ENCODE peak calls at places on chromosome 19, in nine cellular contexts. One of them, this sample, is unnamed.

GRCh38 chr19:33879818-33880575 is 83.3 kb downstream of the KCTD15 start:
- DNase-seq in GM12878: no peak
- DNase-seq in heart right ventricle: peak; percentile 47
- DNase-seq in GM23248: no peak
- DNase-seq in Panc1: no peak
- DNase-seq in heart left ventricle: peak; percentile 51
- DNase-seq in body of pancreas: peak; percentile 56
- DNase-seq in spleen: peak; percentile 78
- DNase-seq in transverse colon: no peak
- DNase-seq in this sample: no peak

GRCh38 chr19:17951151-17952040 is 15.5 kb upstream of the KCNN1 start:
- DNase-seq in Panc1: no peak
- DNase-seq in spleen: no peak
- DNase-seq in heart right ventricle: no peak
- DNase-seq in transverse colon: no peak
- DNase-seq in GM23248: no peak
- DNase-seq in body of pancreas: no peak
- DNase-seq in GM12878: no peak
- DNase-seq in heart left ventricle: no peak
- DNase-seq in this sample: no peak

GRCh38 chr19:49638360-49638759 is 1.6 kb downstream of the RRAS start:
- DNase-seq in heart right ventricle: no peak
- DNase-seq in GM23248: peak; percentile 79
- DNase-seq in spleen: no peak
- DNase-seq in GM12878: no peak
- DNase-seq in Panc1: no peak
- DNase-seq in body of pancreas: no peak
- DNase-seq in transverse colon: peak; percentile 32
- DNase-seq in heart left ventricle: peak; percentile 47
- DNase-seq in this sample: no peak

GRCh38 chr19:33177417-33177976 is 16.6 kb upstream of the LRP3 start:
- DNase-seq in Panc1: no peak
- DNase-seq in heart right ventricle: no peak
- DNase-seq in spleen: no peak
- DNase-seq in heart left ventricle: no peak
- DNase-seq in body of pancreas: no peak
- DNase-seq in GM12878: no peak
- DNase-seq in transverse colon: no peak
- DNase-seq in GM23248: peak; percentile 90
- DNase-seq in this sample: no peak

GRCh38 chr19:38143847-38144246 is 80.2 kb downstream of the DPF1 start:
- DNase-seq in Panc1: no peak
- DNase-seq in GM12878: no peak
- DNase-seq in GM23248: no peak
- DNase-seq in heart right ventricle: no peak
- DNase-seq in body of pancreas: no peak
- DNase-seq in spleen: no peak
- DNase-seq in heart left ventricle: no peak
- DNase-seq in transverse colon: no peak
- DNase-seq in this sample: no peak

GRCh38 chr19:49061445-49061844 is 3.2 kb downstream of the NTF4 start:
- DNase-seq in Panc1: no peak
- DNase-seq in GM23248: no peak
- DNase-seq in heart right ventricle: no peak
- DNase-seq in spleen: no peak
- DNase-seq in GM12878: no peak
- DNase-seq in transverse colon: no peak
- DNase-seq in heart left ventricle: no peak
- DNase-seq in body of pancreas: no peak
- DNase-seq in this sample: no peak

GRCh38 chr19:16518483-16519229 is 22.5 kb downstream of the C19orf44 start:
- DNase-seq in GM12878: no peak
- DNase-seq in Panc1: no peak
- DNase-seq in heart left ventricle: no peak
- DNase-seq in body of pancreas: no peak
- DNase-seq in spleen: no peak
- DNase-seq in heart right ventricle: no peak
- DNase-seq in GM23248: no peak
- DNase-seq in transverse colon: no peak
- DNase-seq in this sample: no peak

GRCh38 chr19:13873776-13874515 is 3.0 kb upstream of the NANOS3 start:
- DNase-seq in transverse colon: no peak
- DNase-seq in spleen: no peak
- DNase-seq in heart left ventricle: no peak
- DNase-seq in heart right ventricle: no peak
- DNase-seq in body of pancreas: no peak
- DNase-seq in GM23248: no peak
- DNase-seq in GM12878: no peak
- DNase-seq in Panc1: no peak
- DNase-seq in this sample: no peak

GRCh38 chr19:30149300-30149699 is 207.3 kb downstream of the URI1 start:
- DNase-seq in transverse colon: no peak
- DNase-seq in heart right ventricle: no peak
- DNase-seq in spleen: no peak
- DNase-seq in Panc1: no peak
- DNase-seq in heart left ventricle: no peak
- DNase-seq in GM12878: no peak
- DNase-seq in GM23248: no peak
- DNase-seq in body of pancreas: no peak
- DNase-seq in this sample: no peak

GRCh38 chr19:56712609-56713008 is 41.1 kb upstream of the ZNF835 start:
- DNase-seq in spleen: no peak
- DNase-seq in heart left ventricle: no peak
- DNase-seq in GM23248: no peak
- DNase-seq in heart right ventricle: no peak
- DNase-seq in body of pancreas: no peak
- DNase-seq in transverse colon: no peak
- DNase-seq in GM12878: no peak
- DNase-seq in Panc1: no peak
- DNase-seq in this sample: no peak

GRCh38 chr19:18322318-18322758 is 538 bp downstream of the LSM4 start:
- DNase-seq in Panc1: no peak
- DNase-seq in heart right ventricle: no peak
- DNase-seq in heart left ventricle: no peak
- DNase-seq in GM23248: peak; percentile 80
- DNase-seq in spleen: no peak
- DNase-seq in transverse colon: peak; percentile 84
- DNase-seq in GM12878: no peak
- DNase-seq in body of pancreas: no peak
- DNase-seq in this sample: peak; percentile 21

GRCh38 chr19:15464394-15465385 is at the start of gene RASAL3:
- DNase-seq in heart left ventricle: no peak
- DNase-seq in heart right ventricle: peak; percentile 32
- DNase-seq in transverse colon: peak; percentile 60
- DNase-seq in Panc1: no peak
- DNase-seq in GM23248: no peak
- DNase-seq in spleen: peak; percentile 92
- DNase-seq in body of pancreas: no peak
- DNase-seq in GM12878: peak; percentile 51
- DNase-seq in this sample: no peak

GRCh38 chr19:17001603-17002183 is 24.9 kb downstream of the CPAMD8 start:
- DNase-seq in transverse colon: no peak
- DNase-seq in heart left ventricle: no peak
- DNase-seq in GM12878: no peak
- DNase-seq in heart right ventricle: peak; percentile 20
- DNase-seq in Panc1: no peak
- DNase-seq in spleen: peak; percentile 84
- DNase-seq in body of pancreas: no peak
- DNase-seq in GM23248: no peak
- DNase-seq in this sample: no peak

GRCh38 chr19:22784051-22784450 is at the start of gene ZNF99:
- DNase-seq in heart right ventricle: peak; percentile 68
- DNase-seq in spleen: no peak
- DNase-seq in GM12878: no peak
- DNase-seq in body of pancreas: peak; percentile 16
- DNase-seq in heart left ventricle: peak; percentile 85
- DNase-seq in GM23248: no peak
- DNase-seq in Panc1: no peak
- DNase-seq in transverse colon: no peak
- DNase-seq in this sample: no peak

GRCh38 chr19:52474351-52475127 is 21.2 kb downstream of the ZNF578 start:
- DNase-seq in GM12878: no peak
- DNase-seq in heart right ventricle: no peak
- DNase-seq in Panc1: no peak
- DNase-seq in body of pancreas: no peak
- DNase-seq in heart left ventricle: no peak
- DNase-seq in spleen: no peak
- DNase-seq in GM23248: no peak
- DNase-seq in transverse colon: no peak
- DNase-seq in this sample: no peak
- H3K9me3 ChIP-seq in GM12878: peaks cover 10% of the 10 kb centered on the region
- H3K9me3 ChIP-seq in heart right ventricle: peaks cover 100% of the 10 kb centered on the region
- H3K9me3 ChIP-seq in Panc1: peaks cover 29% of the 10 kb centered on the region
- H3K9me3 ChIP-seq in body of pancreas: peaks cover 4% of the 10 kb centered on the region
- H3K9me3 ChIP-seq in heart left ventricle: peaks cover 37% of the 10 kb centered on the region
- H3K9me3 ChIP-seq in spleen: peaks cover 100% of the 10 kb centered on the region
- H3K9me3 ChIP-seq in GM23248: peaks cover 21% of the 10 kb centered on the region
- H3K9me3 ChIP-seq in transverse colon: peaks cover 97% of the 10 kb centered on the region
- H3K9me3 ChIP-seq in this sample: peaks cover 22% of the 10 kb centered on the region

GRCh38 chr19:47471733-47472457 is at the start of gene SLC8A2:
- DNase-seq in transverse colon: peak; percentile 60
- DNase-seq in GM23248: peak; percentile 67
- DNase-seq in GM12878: no peak
- DNase-seq in heart left ventricle: peak; percentile 77
- DNase-seq in spleen: no peak
- DNase-seq in body of pancreas: peak; percentile 83
- DNase-seq in Panc1: no peak
- DNase-seq in heart right ventricle: peak; percentile 64
- DNase-seq in this sample: peak; percentile 28

GRCh38 chr19:47469719-47470118 is 2.0 kb downstream of the SLC8A2 start:
- DNase-seq in spleen: no peak
- DNase-seq in transverse colon: no peak
- DNase-seq in heart left ventricle: no peak
- DNase-seq in heart right ventricle: no peak
- DNase-seq in GM12878: no peak
- DNase-seq in Panc1: no peak
- DNase-seq in GM23248: no peak
- DNase-seq in body of pancreas: no peak
- DNase-seq in this sample: no peak

GRCh38 chr19:47469419-47469700 is 2.3 kb downstream of the SLC8A2 start:
- DNase-seq in spleen: no peak
- DNase-seq in heart left ventricle: no peak
- DNase-seq in body of pancreas: no peak
- DNase-seq in GM23248: no peak
- DNase-seq in heart right ventricle: no peak
- DNase-seq in transverse colon: no peak
- DNase-seq in GM12878: no peak
- DNase-seq in Panc1: no peak
- DNase-seq in this sample: no peak

GRCh38 chr19:47471381-47471732 is 336 bp downstream of the SLC8A2 start:
- DNase-seq in heart left ventricle: no peak
- DNase-seq in heart right ventricle: no peak
- DNase-seq in GM12878: no peak
- DNase-seq in GM23248: no peak
- DNase-seq in transverse colon: no peak
- DNase-seq in Panc1: no peak
- DNase-seq in body of pancreas: no peak
- DNase-seq in spleen: no peak
- DNase-seq in this sample: no peak

GRCh38 chr19:47470447-47471195 is 1.1 kb downstream of the SLC8A2 start:
- DNase-seq in transverse colon: no peak
- DNase-seq in Panc1: no peak
- DNase-seq in heart left ventricle: no peak
- DNase-seq in heart right ventricle: no peak
- DNase-seq in spleen: no peak
- DNase-seq in GM23248: no peak
- DNase-seq in body of pancreas: no peak
- DNase-seq in GM12878: no peak
- DNase-seq in this sample: no peak
- H3K4me3 ChIP-seq in transverse colon: peak overlapping the region; percentile 20
- H3K4me3 ChIP-seq in Panc1: no peak overlapping the region
- H3K4me3 ChIP-seq in heart left ventricle: no peak overlapping the region
- H3K4me3 ChIP-seq in heart right ventricle: no peak overlapping the region
- H3K4me3 ChIP-seq in spleen: no peak overlapping the region
- H3K4me3 ChIP-seq in GM23248: no peak overlapping the region
- H3K4me3 ChIP-seq in body of pancreas: no peak overlapping the region
- H3K4me3 ChIP-seq in GM12878: no peak overlapping the region
- H3K4me3 ChIP-seq in this sample: no peak overlapping the region

DNA sequence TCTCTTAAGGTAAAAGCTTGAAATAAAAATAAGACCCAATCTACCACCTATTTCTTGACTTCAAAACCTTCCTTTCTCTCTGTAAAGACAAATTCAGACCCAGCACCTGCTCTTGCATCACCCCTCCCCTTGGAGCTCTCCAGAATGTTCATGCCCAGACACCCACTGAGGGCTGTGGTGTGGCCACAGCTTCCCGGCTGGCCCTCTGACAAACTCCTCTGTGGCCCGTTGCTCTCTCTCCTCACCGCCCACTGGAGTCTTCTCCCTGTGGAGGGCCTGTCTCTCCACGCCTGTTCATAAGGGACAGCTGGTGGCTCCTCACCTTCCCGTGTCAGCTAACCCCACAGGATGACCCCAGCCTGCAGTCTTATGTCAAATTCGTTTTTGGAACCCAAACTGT is 49.1 kb downstream of the TSSK6 start:
- DNase-seq in heart left ventricle: peak; percentile 2
- DNase-seq in Panc1: no peak
- DNase-seq in spleen: no peak
- DNase-seq in transverse colon: no peak
- DNase-seq in heart right ventricle: no peak
- DNase-seq in GM23248: no peak
- DNase-seq in body of pancreas: no peak
- DNase-seq in GM12878: no peak
- DNase-seq in this sample: no peak
- H3K9me3 ChIP-seq in heart left ventricle: no peaks in the 10 kb centered on the region
- H3K9me3 ChIP-seq in Panc1: peaks cover 12% of the 10 kb centered on the region
- H3K9me3 ChIP-seq in spleen: peaks cover 26% of the 10 kb centered on the region
- H3K9me3 ChIP-seq in transverse colon: peaks cover 11% of the 10 kb centered on the region
- H3K9me3 ChIP-seq in heart right ventricle: peaks cover 17% of the 10 kb centered on the region
- H3K9me3 ChIP-seq in GM23248: no peaks in the 10 kb centered on the region
- H3K9me3 ChIP-seq in body of pancreas: no peaks in the 10 kb centered on the region
- H3K9me3 ChIP-seq in GM12878: peaks cover 39% of the 10 kb centered on the region
- H3K9me3 ChIP-seq in this sample: peaks cover 2% of the 10 kb centered on the region

GRCh38 chr19:8403098-8403819 is 9.8 kb upstream of the MARCHF2 start:
- DNase-seq in body of pancreas: no peak
- DNase-seq in spleen: no peak
- DNase-seq in GM12878: no peak
- DNase-seq in heart left ventricle: no peak
- DNase-seq in Panc1: no peak
- DNase-seq in heart right ventricle: no peak
- DNase-seq in GM23248: no peak
- DNase-seq in transverse colon: no peak
- DNase-seq in this sample: no peak
- H3K4me3 ChIP-seq in body of pancreas: no peak overlapping the region
- H3K4me3 ChIP-seq in spleen: no peak overlapping the region
- H3K4me3 ChIP-seq in GM12878: no peak overlapping the region
- H3K4me3 ChIP-seq in heart left ventricle: no peak overlapping the region
- H3K4me3 ChIP-seq in Panc1: no peak overlapping the region
- H3K4me3 ChIP-seq in heart right ventricle: no peak overlapping the region
- H3K4me3 ChIP-seq in GM23248: no peak overlapping the region
- H3K4me3 ChIP-seq in transverse colon: no peak overlapping the region
- H3K4me3 ChIP-seq in this sample: no peak overlapping the region